ENCODE peak calls at places on chromosome 9, in four cellular contexts. X is stimulated activated CD8-positive, alpha-beta memory T cell treated with anti-CD3 and anti-CD28 coated beads, Interleukin-15, amount 100 ng/mL, for 4 hours; O is epithelial cell of esophagus; K is SW480. B is an unnamed sample.

GRCh38 chr9:88829276-88829675 is 162.0 kb upstream of the S1PR3 start:
- DNase-seq in X (no peak), O (peak), K (no peak), B (no peak)

GRCh38 chr9:125747765-125748510 is 765 bp downstream of the PBX3 start:
- DNase-seq in X (no peak), O (peak), K (peak), B (no peak)

GRCh38 chr9:6645153-6646027 is at the start of gene GLDC:
- DNase-seq in X (peak), O (peak), K (no peak), B (no peak)

GRCh38 chr9:121566401-121567141 is 66.9 kb upstream of the GGTA1 start:
- DNase-seq in X (no peak), O (peak), K (no peak), B (no peak)

GRCh38 chr9:69444791-69445190 is 119.8 kb downstream of the ENTREP1 start:
- DNase-seq in X (no peak), O (no peak), K (no peak), B (no peak)

GRCh38 chr9:120755044-120755443 is 38.2 kb downstream of the FBXW2 start:
- DNase-seq in X (no peak), O (no peak), K (no peak), B (no peak)

GRCh38 chr9:82681809-82682208 is 381.1 kb downstream of the RASEF start:
- DNase-seq in X (no peak), O (no peak), K (no peak), B (no peak)

GRCh38 chr9:30800421-30800820 is 1584.0 kb upstream of the ACO1 start:
- DNase-seq in X (no peak), O (no peak), K (no peak), B (no peak)

GRCh38 chr9:101893661-101894646 is 155.5 kb upstream of the GRIN3A start:
- DNase-seq in X (no peak), O (no peak), K (no peak), B (no peak)

GRCh38 chr9:89940625-89941024 is 335.8 kb downstream of the GADD45G start:
- DNase-seq in X (no peak), O (peak), K (peak), B (no peak)

GRCh38 chr9:129755151-129755550 is 2.3 kb upstream of the PTGES start:
- DNase-seq in X (no peak), O (no peak), K (no peak), B (no peak)

GRCh38 chr9:87578625-87579024 is 81.0 kb downstream of the DAPK1 start:
- DNase-seq in X (no peak), O (no peak), K (no peak), B (no peak)

GRCh38 chr9:14719231-14719923 is 3.2 kb downstream of the CER1 start:
- DNase-seq in X (no peak), O (no peak), K (no peak), B (no peak)

GRCh38 chr9:17519761-17520160 is 59.1 kb upstream of the SH3GL2 start:
- DNase-seq in X (no peak), O (no peak), K (no peak), B (no peak)

GRCh38 chr9:4114569-4115505 is 185.0 kb downstream of the GLIS3 start:
- DNase-seq in X (no peak), O (no peak), K (no peak), B (no peak)

GRCh38 chr9:32385135-32385884 is 867 bp downstream of the ACO1 start:
- DNase-seq in X (no peak), O (peak), K (peak), B (no peak)